ENCODE peak calls at places on chromosome 11, in seven cellular contexts. One of them, this sample, is unnamed. For H3K4me1, the result is how much of the 10 kb centered on the place peaks cover.

GRCh38 chr11:35675901-35676610 is 13.5 kb downstream of the TRIM44 start:
- DNase-seq in IMR-90: peak
- DNase-seq in Peyer's patch: no peak
- DNase-seq in CD8-positive, alpha-beta memory T cell: no peak
- DNase-seq in CD4-positive, alpha-beta memory T cell: no peak
- DNase-seq in H1: no peak
- DNase-seq in breast epithelium: no peak
- DNase-seq in this sample: no peak

GRCh38 chr11:2813141-2813908 is 72.2 kb downstream of the CDKN1C start:
- DNase-seq in IMR-90: peak
- DNase-seq in Peyer's patch: no peak
- DNase-seq in CD8-positive, alpha-beta memory T cell: no peak
- DNase-seq in CD4-positive, alpha-beta memory T cell: no peak
- DNase-seq in H1: no peak
- DNase-seq in breast epithelium: no peak
- DNase-seq in this sample: no peak

GRCh38 chr11:61067782-61068181 is 34.5 kb upstream of the CD5 start:
- DNase-seq in IMR-90: no peak
- DNase-seq in Peyer's patch: peak
- DNase-seq in CD8-positive, alpha-beta memory T cell: no peak
- DNase-seq in CD4-positive, alpha-beta memory T cell: no peak
- DNase-seq in H1: no peak
- DNase-seq in breast epithelium: no peak
- DNase-seq in this sample: no peak

GRCh38 chr11:64084962-64085710 is 49.4 kb downstream of the FLRT1 start:
- DNase-seq in IMR-90: no peak
- DNase-seq in Peyer's patch: no peak
- DNase-seq in CD8-positive, alpha-beta memory T cell: no peak
- DNase-seq in CD4-positive, alpha-beta memory T cell: no peak
- DNase-seq in H1: no peak
- DNase-seq in breast epithelium: no peak
- DNase-seq in this sample: no peak

GRCh38 chr11:108027057-108027456 is 18.4 kb downstream of the CUL5 start:
- DNase-seq in IMR-90: no peak
- DNase-seq in Peyer's patch: no peak
- DNase-seq in CD8-positive, alpha-beta memory T cell: no peak
- DNase-seq in CD4-positive, alpha-beta memory T cell: no peak
- DNase-seq in H1: no peak
- DNase-seq in breast epithelium: no peak
- DNase-seq in this sample: no peak

GRCh38 chr11:95152878-95153856 is 63.5 kb downstream of the ENDOD1 start:
- DNase-seq in IMR-90: no peak
- DNase-seq in Peyer's patch: no peak
- DNase-seq in CD8-positive, alpha-beta memory T cell: no peak
- DNase-seq in CD4-positive, alpha-beta memory T cell: peak
- DNase-seq in H1: no peak
- DNase-seq in breast epithelium: no peak
- DNase-seq in this sample: no peak

GRCh38 chr11:3050386-3051325 is 6.6 kb downstream of the CARS1 start:
- DNase-seq in IMR-90: no peak
- DNase-seq in Peyer's patch: no peak
- DNase-seq in CD8-positive, alpha-beta memory T cell: no peak
- DNase-seq in CD4-positive, alpha-beta memory T cell: no peak
- DNase-seq in H1: no peak
- DNase-seq in breast epithelium: no peak
- DNase-seq in this sample: no peak

GRCh38 chr11:118876261-118876660 is 7.4 kb upstream of the CXCR5 start:
- DNase-seq in IMR-90: no peak
- DNase-seq in Peyer's patch: peak
- DNase-seq in CD8-positive, alpha-beta memory T cell: no peak
- DNase-seq in CD4-positive, alpha-beta memory T cell: no peak
- DNase-seq in H1: no peak
- DNase-seq in breast epithelium: no peak
- DNase-seq in this sample: no peak

GRCh38 chr11:7871056-7871455 is 60.0 kb downstream of the OR10A6 start:
- DNase-seq in IMR-90: peak
- DNase-seq in Peyer's patch: no peak
- DNase-seq in CD8-positive, alpha-beta memory T cell: no peak
- DNase-seq in CD4-positive, alpha-beta memory T cell: no peak
- DNase-seq in H1: no peak
- DNase-seq in breast epithelium: no peak
- DNase-seq in this sample: no peak

GRCh38 chr11:14386895-14387480 is 28.0 kb upstream of the RRAS2 start:
- DNase-seq in IMR-90: peak
- DNase-seq in Peyer's patch: no peak
- DNase-seq in CD8-positive, alpha-beta memory T cell: no peak
- DNase-seq in CD4-positive, alpha-beta memory T cell: no peak
- DNase-seq in H1: peak
- DNase-seq in breast epithelium: no peak
- DNase-seq in this sample: no peak

GRCh38 chr11:73324116-73324515 is 16.0 kb downstream of the ARHGEF17 start:
- DNase-seq in IMR-90: no peak
- DNase-seq in Peyer's patch: no peak
- DNase-seq in CD8-positive, alpha-beta memory T cell: no peak
- DNase-seq in CD4-positive, alpha-beta memory T cell: no peak
- DNase-seq in H1: no peak
- DNase-seq in breast epithelium: no peak
- DNase-seq in this sample: no peak

GRCh38 chr11:73327812-73328364 is 19.8 kb downstream of the ARHGEF17 start:
- DNase-seq in IMR-90: no peak
- DNase-seq in Peyer's patch: no peak
- DNase-seq in CD8-positive, alpha-beta memory T cell: no peak
- DNase-seq in CD4-positive, alpha-beta memory T cell: no peak
- DNase-seq in H1: no peak
- DNase-seq in breast epithelium: no peak
- DNase-seq in this sample: no peak

GRCh38 chr11:73324665-73325035 is 16.6 kb downstream of the ARHGEF17 start:
- DNase-seq in IMR-90: no peak
- DNase-seq in Peyer's patch: no peak
- DNase-seq in CD8-positive, alpha-beta memory T cell: no peak
- DNase-seq in CD4-positive, alpha-beta memory T cell: no peak
- DNase-seq in H1: no peak
- DNase-seq in breast epithelium: no peak
- DNase-seq in this sample: no peak

GRCh38 chr11:73325036-73325981 is 17.2 kb downstream of the ARHGEF17 start:
- DNase-seq in IMR-90: peak
- DNase-seq in Peyer's patch: no peak
- DNase-seq in CD8-positive, alpha-beta memory T cell: no peak
- DNase-seq in CD4-positive, alpha-beta memory T cell: no peak
- DNase-seq in H1: no peak
- DNase-seq in breast epithelium: no peak
- DNase-seq in this sample: no peak

GRCh38 chr11:73326929-73327811 is 19.1 kb downstream of the ARHGEF17 start:
- DNase-seq in IMR-90: peak
- DNase-seq in Peyer's patch: no peak
- DNase-seq in CD8-positive, alpha-beta memory T cell: no peak
- DNase-seq in CD4-positive, alpha-beta memory T cell: no peak
- DNase-seq in H1: no peak
- DNase-seq in breast epithelium: no peak
- DNase-seq in this sample: no peak
- H3K4me1 ChIP-seq in IMR-90: half or more
- H3K4me1 ChIP-seq in Peyer's patch: under half
- H3K4me1 ChIP-seq in CD8-positive, alpha-beta memory T cell: under half
- H3K4me1 ChIP-seq in CD4-positive, alpha-beta memory T cell: under half
- H3K4me1 ChIP-seq in H1: under half
- H3K4me1 ChIP-seq in breast epithelium: under half
- H3K4me1 ChIP-seq in this sample: half or more

DNA sequence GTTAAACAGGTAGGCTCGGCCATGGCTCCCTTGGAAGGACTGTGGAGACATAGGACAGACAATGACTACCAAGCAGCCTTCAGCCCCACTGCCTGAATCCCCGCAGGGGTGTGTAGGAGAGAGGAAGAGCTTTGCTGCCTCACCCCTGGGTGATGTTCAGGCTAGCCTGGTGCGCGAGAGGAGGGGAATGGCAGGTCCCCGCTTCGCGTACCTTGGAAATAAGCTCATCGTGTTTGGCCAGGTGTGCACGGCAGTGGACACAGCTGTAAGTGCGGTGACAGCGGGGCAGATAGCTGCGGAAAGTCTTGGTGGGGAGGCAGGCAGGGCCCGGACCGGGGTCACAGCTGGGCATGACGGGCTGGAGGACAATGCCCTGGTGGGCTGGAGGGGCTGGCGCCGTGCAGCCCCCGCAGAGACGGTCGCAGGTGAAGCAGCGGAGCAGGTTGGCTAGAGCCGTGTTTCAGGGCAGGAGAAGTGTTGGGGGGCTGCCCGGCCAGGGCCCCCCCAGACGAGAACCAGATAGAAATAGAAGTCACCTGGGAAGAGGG is 2.9 kb downstream of the YPEL4 start:
- DNase-seq in IMR-90: no peak
- DNase-seq in Peyer's patch: no peak
- DNase-seq in CD8-positive, alpha-beta memory T cell: no peak
- DNase-seq in CD4-positive, alpha-beta memory T cell: no peak
- DNase-seq in H1: peak
- DNase-seq in breast epithelium: no peak
- DNase-seq in this sample: no peak
- H3K4me3 ChIP-seq in IMR-90: no peak
- H3K4me3 ChIP-seq in Peyer's patch: no peak
- H3K4me3 ChIP-seq in CD8-positive, alpha-beta memory T cell: no peak
- H3K4me3 ChIP-seq in CD4-positive, alpha-beta memory T cell: no peak
- H3K4me3 ChIP-seq in H1: peak
- H3K4me3 ChIP-seq in breast epithelium: peak
- H3K4me3 ChIP-seq in this sample: peak

GRCh38 chr11:65554842-65555395 is 3.2 kb downstream of the LTBP3 start:
- DNase-seq in IMR-90: no peak
- DNase-seq in Peyer's patch: no peak
- DNase-seq in CD8-positive, alpha-beta memory T cell: no peak
- DNase-seq in CD4-positive, alpha-beta memory T cell: no peak
- DNase-seq in H1: no peak
- DNase-seq in breast epithelium: no peak
- DNase-seq in this sample: no peak

GRCh38 chr11:65558002-65558784 is at the start of gene LTBP3:
- DNase-seq in IMR-90: peak
- DNase-seq in Peyer's patch: peak
- DNase-seq in CD8-positive, alpha-beta memory T cell: peak
- DNase-seq in CD4-positive, alpha-beta memory T cell: no peak
- DNase-seq in H1: peak
- DNase-seq in breast epithelium: no peak
- DNase-seq in this sample: no peak

GRCh38 chr11:65555693-65556231 is 2.4 kb downstream of the LTBP3 start:
- DNase-seq in IMR-90: peak
- DNase-seq in Peyer's patch: peak
- DNase-seq in CD8-positive, alpha-beta memory T cell: no peak
- DNase-seq in CD4-positive, alpha-beta memory T cell: no peak
- DNase-seq in H1: no peak
- DNase-seq in breast epithelium: no peak
- DNase-seq in this sample: no peak

GRCh38 chr11:65557280-65558001 is 718 bp downstream of the LTBP3 start:
- DNase-seq in IMR-90: no peak
- DNase-seq in Peyer's patch: no peak
- DNase-seq in CD8-positive, alpha-beta memory T cell: no peak
- DNase-seq in CD4-positive, alpha-beta memory T cell: no peak
- DNase-seq in H1: no peak
- DNase-seq in breast epithelium: no peak
- DNase-seq in this sample: no peak

DNA sequence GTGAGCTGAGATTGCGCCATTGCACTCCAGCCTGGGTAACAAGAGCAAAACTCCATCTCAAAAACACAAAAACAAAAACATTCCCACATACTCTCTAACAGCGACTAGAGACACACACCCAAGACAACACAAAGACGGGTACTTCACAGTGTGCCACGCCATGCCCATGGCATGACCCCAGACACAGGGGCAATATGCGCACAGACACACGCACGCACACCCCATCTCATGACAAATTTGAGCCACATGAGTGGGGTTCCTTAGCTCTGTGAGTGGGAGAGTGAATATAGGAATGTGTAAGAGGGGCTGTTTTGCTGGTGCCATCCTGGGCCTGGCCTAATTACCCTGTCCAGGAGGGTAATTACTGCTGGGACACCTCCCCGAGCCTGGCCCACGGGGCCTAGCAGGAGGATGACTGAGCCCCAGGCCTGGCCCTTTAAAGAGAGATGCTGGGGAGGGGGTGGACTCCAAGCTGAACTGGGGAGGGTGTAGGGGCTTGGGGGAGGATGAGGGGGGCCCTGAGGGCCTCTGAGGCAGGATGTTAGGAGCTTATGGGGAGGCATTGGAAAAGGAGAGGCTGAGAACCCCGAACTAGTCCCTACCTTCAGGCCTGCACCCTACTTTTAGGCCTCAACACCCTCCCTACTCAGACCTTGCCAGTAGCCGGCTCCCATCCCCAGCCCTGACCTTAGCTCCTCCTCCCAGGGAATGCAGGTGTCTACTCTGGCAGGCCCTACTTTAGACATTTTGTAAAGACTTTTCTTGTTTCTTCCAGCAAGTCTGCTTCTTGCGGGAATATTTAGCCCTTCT is 1.5 kb downstream of the LTBP3 start:
- DNase-seq in IMR-90: no peak
- DNase-seq in Peyer's patch: no peak
- DNase-seq in CD8-positive, alpha-beta memory T cell: no peak
- DNase-seq in CD4-positive, alpha-beta memory T cell: no peak
- DNase-seq in H1: no peak
- DNase-seq in breast epithelium: no peak
- DNase-seq in this sample: no peak
- H3K4me1 ChIP-seq in IMR-90: under half
- H3K4me1 ChIP-seq in Peyer's patch: under half
- H3K4me1 ChIP-seq in CD8-positive, alpha-beta memory T cell: half or more
- H3K4me1 ChIP-seq in CD4-positive, alpha-beta memory T cell: half or more
- H3K4me1 ChIP-seq in H1: under half
- H3K4me1 ChIP-seq in breast epithelium: under half
- H3K4me1 ChIP-seq in this sample: half or more

GRCh38 chr11:116518141-116518540 is 254.6 kb downstream of the BUD13 start:
- DNase-seq in IMR-90: no peak
- DNase-seq in Peyer's patch: peak
- DNase-seq in CD8-positive, alpha-beta memory T cell: no peak
- DNase-seq in CD4-positive, alpha-beta memory T cell: no peak
- DNase-seq in H1: no peak
- DNase-seq in breast epithelium: no peak
- DNase-seq in this sample: no peak
- H3K4me3 ChIP-seq in IMR-90: no peak
- H3K4me3 ChIP-seq in Peyer's patch: no peak
- H3K4me3 ChIP-seq in CD8-positive, alpha-beta memory T cell: no peak
- H3K4me3 ChIP-seq in CD4-positive, alpha-beta memory T cell: no peak
- H3K4me3 ChIP-seq in H1: no peak
- H3K4me3 ChIP-seq in breast epithelium: no peak
- H3K4me3 ChIP-seq in this sample: no peak

GRCh38 chr11:130032931-130033330 is 30.3 kb upstream of the PRDM10 start:
- DNase-seq in IMR-90: no peak
- DNase-seq in Peyer's patch: no peak
- DNase-seq in CD8-positive, alpha-beta memory T cell: no peak
- DNase-seq in CD4-positive, alpha-beta memory T cell: no peak
- DNase-seq in H1: no peak
- DNase-seq in breast epithelium: no peak
- DNase-seq in this sample: no peak
- H3K4me1 ChIP-seq in IMR-90: under half
- H3K4me1 ChIP-seq in Peyer's patch: under half
- H3K4me1 ChIP-seq in CD8-positive, alpha-beta memory T cell: under half
- H3K4me1 ChIP-seq in CD4-positive, alpha-beta memory T cell: under half
- H3K4me1 ChIP-seq in H1: under half
- H3K4me1 ChIP-seq in breast epithelium: under half
- H3K4me1 ChIP-seq in this sample: under half